ENCODE peak calls at places on chromosomes 13 and 19, in four cellular contexts. O is breast epithelium, Q is body of pancreas, G is Peyer's patch. Z is an unnamed sample.

GRCh38 chr19:47310819-47311218 is 1.2 kb downstream of the C5AR1 start:
- DNase-seq in Q (no peak), G (no peak), O (no peak), Z (peak; percentile 48)

GRCh38 chr19:10936661-10937084 is 8.1 kb downstream of the TIMM29 start:
- DNase-seq in G (no peak), O (no peak), Q (peak; percentile 55), Z (no peak)

GRCh38 chr13:99617474-99618255 is 116.4 kb downstream of the TM9SF2 start:
- DNase-seq in G (no peak), O (no peak), Q (no peak), Z (no peak)

GRCh38 chr13:47480121-47480520 is 521.0 kb downstream of the SUCLA2 start:
- DNase-seq in O (no peak), G (no peak), Q (no peak), Z (no peak)

GRCh38 chr19:36140289-36141038 is 598 bp downstream of the CAPNS1 start:
- DNase-seq in O (no peak), Q (peak; percentile 33), G (peak; percentile 50), Z (no peak)

GRCh38 chr19:33280351-33280921 is 21.9 kb downstream of the CEBPA start:
- DNase-seq in Q (no peak), G (no peak), O (no peak), Z (no peak)

GRCh38 chr19:42198676-42199439 is 18.6 kb downstream of the DEDD2 start:
- DNase-seq in Q (no peak), O (no peak), G (peak; percentile 92), Z (no peak)

GRCh38 chr13:57340878-57341277 is 173.9 kb downstream of the PRR20E start:
- DNase-seq in O (no peak), G (no peak), Q (no peak), Z (no peak)

GRCh38 chr13:58097831-58098230 is 466.3 kb downstream of the PCDH17 start:
- DNase-seq in G (no peak), O (no peak), Q (no peak), Z (no peak)

GRCh38 chr19:46861691-46862503 is 1.1 kb downstream of the ARHGAP35 start:
- DNase-seq in G (no peak), O (no peak), Q (peak; percentile 27), Z (no peak)

GRCh38 chr19:4380254-4380727 is 20.1 kb downstream of the SH3GL1 start:
- DNase-seq in G (peak; percentile 87), O (no peak), Q (peak; percentile 21), Z (peak; percentile 47)

GRCh38 chr19:48997972-48998371 is 4.3 kb downstream of the RUVBL2 start:
- DNase-seq in G (peak; percentile 32), O (no peak), Q (peak; percentile 52), Z (peak; percentile 57)

GRCh38 chr19:3125900-3126524 is 9.8 kb upstream of the GNA15 start:
- DNase-seq in G (peak; percentile 57), Q (peak; percentile 76), O (no peak), Z (peak; percentile 76)

GRCh38 chr13:99892189-99892588 is 79.4 kb downstream of the ZIC5 start:
- DNase-seq in G (no peak), O (no peak), Q (no peak), Z (no peak)

GRCh38 chr13:101390461-101390860 is 25.8 kb downstream of the NALCN start:
- DNase-seq in O (no peak), Q (no peak), G (no peak), Z (no peak)

GRCh38 chr13:110361365-110361911 is 54.4 kb downstream of the COL4A2 start:
- DNase-seq in Q (no peak), O (no peak), G (no peak), Z (no peak)

GRCh38 chr13:86591862-86592261 is 792.6 kb upstream of the SLITRK6 start:
- DNase-seq in O (no peak), G (no peak), Q (no peak), Z (no peak)

GRCh38 chr19:49357186-49357585 is 5.0 kb downstream of the TEAD2 start:
- DNase-seq in G (peak; percentile 55), Q (no peak), O (no peak), Z (no peak)

GRCh38 chr19:19628499-19629134 is 597 bp upstream of the LPAR2 start:
- DNase-seq in G (peak; percentile 40), O (peak; percentile 69), Q (peak; percentile 73), Z (peak; percentile 75)

GRCh38 chr13:21610687-21611086 is 6.7 kb upstream of the MICU2 start:
- DNase-seq in Q (no peak), O (no peak), G (no peak), Z (no peak)

GRCh38 chr19:34505321-34506025 is 23.9 kb downstream of the WTIP start:
- DNase-seq in Q (no peak), O (no peak), G (no peak), Z (no peak)

GRCh38 chr13:79442706-79443105 is 36.7 kb upstream of the RBM26 start:
- DNase-seq in Q (no peak), G (no peak), O (no peak), Z (no peak)

GRCh38 chr19:31231181-31231580 is 118.1 kb downstream of the TSHZ3 start:
- DNase-seq in G (no peak), O (no peak), Q (no peak), Z (no peak)

GRCh38 chr19:49155830-49156346 is 692 bp upstream of the HRC start:
- DNase-seq in G (no peak), O (no peak), Q (no peak), Z (no peak)

GRCh38 chr13:25768726-25769270 is 283.0 kb downstream of the SHISA2 start:
- DNase-seq in G (no peak), Q (no peak), O (no peak), Z (no peak)

GRCh38 chr19:3919793-3920192 is 13.1 kb upstream of the NMRK2 start:
- DNase-seq in Q (no peak), O (no peak), G (no peak), Z (no peak)

GRCh38 chr13:45194081-45194939 is 6.5 kb downstream of the KCTD4 start:
- DNase-seq in O (no peak), G (no peak), Q (peak; percentile 18), Z (no peak)
- H3K4me3 ChIP-seq in O (no peak overlapping the region), G (no peak overlapping the region), Q (no peak overlapping the region), Z (no peak overlapping the region)

DNA sequence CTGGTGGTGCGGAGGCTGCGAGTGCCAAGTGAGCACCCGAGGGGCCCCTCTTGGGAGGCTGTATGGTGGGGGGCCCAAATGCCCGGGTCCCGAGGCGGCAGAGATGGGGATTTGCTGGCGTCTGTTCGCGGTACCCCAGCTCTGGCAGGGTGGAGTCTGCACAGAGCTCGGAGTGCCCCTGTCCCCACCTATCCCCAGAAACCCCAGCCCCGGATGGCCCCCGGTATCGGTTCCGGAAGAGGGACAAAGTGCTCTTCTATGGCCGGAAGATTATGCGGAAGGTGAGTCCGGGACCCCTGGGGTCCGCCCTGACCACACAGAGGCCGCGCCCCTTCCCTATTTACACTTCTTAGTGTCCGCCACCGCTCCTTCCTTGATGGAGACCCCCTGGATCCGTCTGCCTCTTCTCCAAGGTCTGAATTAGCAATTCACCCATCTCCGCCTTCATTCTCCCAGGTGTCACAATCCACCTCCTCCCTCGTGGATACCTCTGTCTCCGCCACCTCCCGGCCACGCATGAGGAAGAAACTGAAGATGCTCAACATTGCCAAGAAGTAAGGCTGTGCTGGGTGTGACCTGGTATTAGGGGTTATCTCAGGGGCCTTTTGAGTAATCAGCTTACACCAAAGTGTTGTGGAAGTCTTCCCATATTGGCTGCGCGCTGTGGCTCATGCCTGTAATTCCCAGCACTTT is 622 bp downstream of the PNPLA6 start:
- DNase-seq in G (no peak), Q (no peak), O (no peak), Z (no peak)
- TF ChIP-seq POLR2A in G (no peak), Q (no peak), O (no peak), Z (no peak)

DNA sequence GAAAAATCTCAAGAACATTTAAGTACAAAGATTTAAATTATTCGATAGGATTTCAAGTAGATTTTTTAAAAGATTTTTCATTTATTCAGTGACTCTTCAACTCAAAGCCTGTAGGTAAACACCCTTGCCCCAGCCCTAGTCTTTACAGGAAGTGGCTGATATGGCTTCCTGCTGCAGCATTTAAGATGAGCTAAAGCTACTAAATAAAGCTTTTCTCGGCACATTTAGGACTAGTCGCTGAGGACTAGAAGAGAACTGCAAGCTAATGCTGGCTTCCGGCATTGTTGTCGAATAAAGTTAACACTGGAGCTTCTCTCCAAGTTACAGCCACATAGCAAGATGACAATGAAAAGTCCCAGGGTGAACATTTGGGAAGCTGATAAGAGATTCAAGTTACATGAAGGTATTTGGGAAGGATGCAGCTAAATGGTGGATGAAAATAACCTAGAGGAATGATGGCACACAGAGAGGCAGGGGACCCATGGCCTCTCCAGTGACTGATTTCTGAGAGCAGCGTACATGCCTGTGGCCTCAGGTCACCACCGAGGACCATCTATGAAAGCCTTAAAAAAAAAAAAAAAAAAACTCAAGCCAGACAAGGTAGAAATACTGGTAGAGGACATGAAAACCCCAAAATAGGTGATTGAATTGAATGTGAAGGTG is 155.6 kb downstream of the DCT start:
- DNase-seq in Q (no peak), G (peak; percentile 43), O (no peak), Z (no peak)
- H3K4me3 ChIP-seq in Q (no peak overlapping the region), G (no peak overlapping the region), O (no peak overlapping the region), Z (no peak overlapping the region)

GRCh38 chr19:15613338-15613737 is 1.7 kb upstream of the CYP4F8 start:
- DNase-seq in Q (no peak), G (no peak), O (no peak), Z (no peak)

GRCh38 chr19:15614507-15615379 is at the start of gene CYP4F8:
- DNase-seq in Q (peak; percentile 22), O (no peak), G (no peak), Z (no peak)

GRCh38 chr19:15616183-15616582 is 1.2 kb downstream of the CYP4F8 start:
- DNase-seq in G (no peak), O (no peak), Q (no peak), Z (no peak)

GRCh38 chr19:15616627-15617270 is 1.7 kb downstream of the CYP4F8 start:
- DNase-seq in Q (no peak), G (no peak), O (no peak), Z (no peak)

DNA sequence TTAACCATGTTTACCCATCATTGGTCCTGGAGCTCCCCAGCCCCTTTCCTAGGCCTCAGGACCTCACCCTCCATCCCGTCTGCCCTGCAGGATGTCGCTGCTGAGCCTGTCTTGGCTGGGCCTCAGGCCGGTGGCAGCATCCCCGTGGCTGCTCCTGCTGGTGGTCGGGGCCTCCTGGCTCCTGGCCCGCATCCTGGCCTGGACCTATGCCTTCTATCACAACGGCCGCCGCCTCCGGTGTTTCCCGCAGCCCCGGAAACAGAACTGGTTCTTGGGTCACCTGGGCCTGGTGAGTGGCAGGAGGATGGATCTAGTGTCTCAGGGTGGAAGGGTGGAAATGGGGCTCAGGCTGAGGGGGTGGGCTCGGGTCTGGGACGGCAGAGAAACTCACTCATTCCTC is 508 bp downstream of the CYP4F8 start:
- DNase-seq in Q (no peak), O (no peak), G (no peak), Z (no peak)
- TF ChIP-seq POLR2A in Q (no peak), O (no peak), G (no peak), Z (no peak)

GRCh38 chr13:30395192-30396158 is 26.8 kb upstream of the UBE2L5 start:
- DNase-seq in G (peak; percentile 98), O (peak; percentile 94), Q (peak; percentile 95), Z (peak; percentile 98)

GRCh38 chr13:30398601-30399072 is 23.7 kb upstream of the UBE2L5 start:
- DNase-seq in Q (no peak), G (no peak), O (no peak), Z (peak; percentile 82)

GRCh38 chr13:30394798-30395191 is 27.5 kb upstream of the UBE2L5 start:
- DNase-seq in G (no peak), Q (no peak), O (no peak), Z (no peak)

GRCh38 chr13:30400376-30400775 is 21.9 kb upstream of the UBE2L5 start:
- DNase-seq in G (no peak), O (no peak), Q (no peak), Z (no peak)

GRCh38 chr13:30396434-30397075 is 25.7 kb upstream of the UBE2L5 start:
- DNase-seq in O (no peak), G (no peak), Q (no peak), Z (no peak)
- H3K4me3 ChIP-seq in O (no peak overlapping the region), G (no peak overlapping the region), Q (no peak overlapping the region), Z (no peak overlapping the region)

Z was measured in adrenal gland.